ENCODE peak calls at places on chromosomes 12 and 14, in seven cellular contexts. P, J, Y, E, D, Q and B are unnamed samples.

GRCh38 chr14:62002636-62003035 is 240.4 kb downstream of the SNAPC1 start:
- DNase-seq in E (no peak), Q (no peak), D (no peak), J (no peak), P (no peak), Y (no peak), B (no peak)

GRCh38 chr12:111806304-111806703 is 35.7 kb upstream of the MAPKAPK5 start:
- DNase-seq in Y (no peak), Q (no peak), J (no peak), P (no peak), E (no peak), D (no peak), B (no peak)

GRCh38 chr12:120856980-120857379 is 47.2 kb downstream of the SPPL3 start:
- DNase-seq in D (no peak), Q (no peak), E (no peak), J (no peak), P (no peak), Y (no peak), B (no peak)

GRCh38 chr12:132433641-132434395 is 56.1 kb upstream of the FBRSL1 start:
- DNase-seq in Q (no peak), Y (peak; percentile 52), J (no peak), E (no peak), D (no peak), P (peak; percentile 64), B (no peak)

GRCh38 chr12:131438874-131439273 is 272.0 kb upstream of the SFSWAP start:
- DNase-seq in E (no peak), Y (no peak), Q (no peak), P (no peak), D (no peak), J (no peak), B (no peak)

GRCh38 chr12:108115746-108116125 is 13.4 kb upstream of the WSCD2 start:
- DNase-seq in P (no peak), Y (peak; percentile 47), Q (no peak), J (no peak), D (no peak), E (no peak), B (no peak)

GRCh38 chr12:12979731-12980259 is 20.3 kb downstream of the HEBP1 start:
- DNase-seq in J (no peak), Y (no peak), E (no peak), D (peak; percentile 64), P (peak; percentile 70), Q (no peak), B (no peak)

GRCh38 chr14:54420478-54421116 is 20.6 kb downstream of the CNIH1 start:
- DNase-seq in D (no peak), P (peak; percentile 43), J (peak; percentile 39), Y (no peak), Q (peak; percentile 28), E (no peak), B (no peak)

GRCh38 chr12:109440851-109441490 is 36.1 kb downstream of the KCTD10 start:
- DNase-seq in P (no peak), Q (no peak), Y (no peak), J (no peak), E (no peak), D (no peak), B (no peak)

GRCh38 chr14:20714593-20715250 is 26.2 kb downstream of the ANG start:
- DNase-seq in Q (peak; percentile 90), J (no peak), Y (no peak), P (peak; percentile 74), D (peak; percentile 91), E (no peak), B (no peak)

GRCh38 chr14:69687963-69688649 is 76.7 kb downstream of the SUSD6 start:
- DNase-seq in E (no peak), Q (no peak), J (peak; percentile 80), P (no peak), D (no peak), Y (no peak), B (no peak)

GRCh38 chr14:38137005-38137404 is 70.7 kb upstream of the SSTR1 start:
- DNase-seq in E (no peak), J (no peak), D (no peak), Y (no peak), Q (no peak), P (no peak), B (no peak)

DNA sequence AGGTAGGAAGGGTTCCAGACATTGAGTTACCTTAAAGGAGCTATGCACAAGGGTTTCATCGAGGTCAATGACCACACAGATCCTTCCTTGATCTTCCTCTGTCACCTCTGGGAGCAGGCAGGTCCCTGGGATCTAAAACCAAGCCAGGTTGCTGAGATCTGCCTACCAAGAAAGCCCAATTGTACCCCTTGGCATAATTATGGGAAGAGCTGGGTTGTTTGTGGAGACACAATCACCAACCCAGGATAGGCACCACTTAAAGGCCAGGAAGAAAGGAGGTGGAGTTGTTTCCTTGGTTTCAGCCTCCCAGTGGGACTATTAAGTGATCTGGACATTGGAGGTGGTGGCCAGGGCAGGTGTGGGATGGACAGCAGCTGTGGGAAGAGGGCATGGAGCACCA is 8.4 kb upstream of the AVIL start:
- DNase-seq in P (no peak), D (no peak), Y (no peak), J (no peak), E (no peak), Q (no peak), B (no peak)
- TF ChIP-seq CTCF in P (no peak), D (no peak), Y (no peak), J (no peak), E (no peak), Q (no peak), B (no peak)

DNA sequence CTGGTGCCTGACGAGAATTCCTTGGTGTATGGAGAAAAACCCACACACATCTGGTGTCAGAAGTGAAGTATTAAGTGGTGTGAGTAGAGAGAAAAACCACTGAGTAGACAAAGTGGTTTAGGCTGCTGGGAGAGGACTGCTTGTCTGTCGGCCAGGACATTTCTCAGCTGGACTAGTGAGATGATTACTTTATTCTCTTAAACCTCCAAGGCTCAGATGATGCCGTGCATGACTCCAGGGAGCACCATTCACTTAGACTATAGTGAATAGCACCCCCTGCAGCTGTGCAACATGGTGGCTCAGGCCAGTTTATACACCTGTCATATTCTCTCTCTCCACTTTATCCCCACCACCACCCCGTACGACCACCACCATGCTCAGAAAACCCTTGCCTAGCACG is 28.5 kb upstream of the NFYB start:
- DNase-seq in P (no peak), Q (peak; percentile 38), E (no peak), Y (no peak), J (no peak), D (no peak), B (no peak)
- TF ChIP-seq CTCF in P (no peak), Q (no peak), E (no peak), Y (no peak), J (no peak), D (no peak), B (no peak)

GRCh38 chr14:34363733-34364134 is 98.3 kb downstream of the SPTSSA start:
- DNase-seq in Q (no peak), J (no peak), P (no peak), Y (no peak), D (no peak), E (no peak), B (no peak)

GRCh38 chr14:34362625-34363251 is 99.3 kb downstream of the SPTSSA start:
- DNase-seq in J (no peak), E (no peak), D (no peak), Q (no peak), Y (no peak), P (no peak), B (no peak)

GRCh38 chr14:34364201-34364600 is 97.8 kb downstream of the SPTSSA start:
- DNase-seq in D (no peak), P (peak; percentile 19), Y (no peak), Q (no peak), J (no peak), E (no peak), B (no peak)

GRCh38 chr14:34368115-34368970 is 93.7 kb downstream of the SPTSSA start:
- DNase-seq in E (no peak), Q (no peak), J (no peak), D (no peak), P (no peak), Y (no peak), B (no peak)

DNA sequence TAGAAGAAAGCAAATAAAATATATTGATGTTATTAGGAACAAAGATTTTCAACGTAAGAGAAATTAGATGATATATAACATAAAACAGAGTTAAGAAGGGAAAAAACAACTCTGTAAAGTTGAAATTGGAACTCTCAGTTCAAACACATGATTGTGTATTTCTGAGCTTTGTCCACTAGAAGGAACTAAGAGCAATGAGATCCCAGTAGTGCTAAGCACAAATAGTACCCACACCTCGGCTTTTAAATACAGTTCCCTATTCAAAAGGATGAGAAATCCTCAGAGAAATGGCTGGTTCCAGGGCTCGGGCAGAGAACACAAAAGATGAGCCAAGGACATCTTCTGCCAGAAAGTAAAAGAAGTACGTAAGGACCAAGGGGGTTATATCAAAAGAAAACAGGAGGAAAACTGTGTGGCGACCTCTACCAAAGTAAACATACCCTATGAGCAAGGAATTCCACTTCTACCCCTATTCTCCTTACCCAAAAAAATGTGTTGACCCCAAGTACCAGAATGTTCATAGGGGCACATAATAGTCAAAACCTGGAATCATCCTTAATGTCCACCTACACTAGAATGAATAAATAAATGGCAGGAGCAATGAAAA is 96.6 kb downstream of the SPTSSA start:
- DNase-seq in J (no peak), E (no peak), Y (no peak), Q (no peak), P (no peak), D (no peak), B (no peak)
- TF ChIP-seq CTCF in J (peak; percentile 19), E (no peak), Y (peak; percentile 64), Q (no peak), P (no peak), D (peak; percentile 36), B (no peak)

DNA sequence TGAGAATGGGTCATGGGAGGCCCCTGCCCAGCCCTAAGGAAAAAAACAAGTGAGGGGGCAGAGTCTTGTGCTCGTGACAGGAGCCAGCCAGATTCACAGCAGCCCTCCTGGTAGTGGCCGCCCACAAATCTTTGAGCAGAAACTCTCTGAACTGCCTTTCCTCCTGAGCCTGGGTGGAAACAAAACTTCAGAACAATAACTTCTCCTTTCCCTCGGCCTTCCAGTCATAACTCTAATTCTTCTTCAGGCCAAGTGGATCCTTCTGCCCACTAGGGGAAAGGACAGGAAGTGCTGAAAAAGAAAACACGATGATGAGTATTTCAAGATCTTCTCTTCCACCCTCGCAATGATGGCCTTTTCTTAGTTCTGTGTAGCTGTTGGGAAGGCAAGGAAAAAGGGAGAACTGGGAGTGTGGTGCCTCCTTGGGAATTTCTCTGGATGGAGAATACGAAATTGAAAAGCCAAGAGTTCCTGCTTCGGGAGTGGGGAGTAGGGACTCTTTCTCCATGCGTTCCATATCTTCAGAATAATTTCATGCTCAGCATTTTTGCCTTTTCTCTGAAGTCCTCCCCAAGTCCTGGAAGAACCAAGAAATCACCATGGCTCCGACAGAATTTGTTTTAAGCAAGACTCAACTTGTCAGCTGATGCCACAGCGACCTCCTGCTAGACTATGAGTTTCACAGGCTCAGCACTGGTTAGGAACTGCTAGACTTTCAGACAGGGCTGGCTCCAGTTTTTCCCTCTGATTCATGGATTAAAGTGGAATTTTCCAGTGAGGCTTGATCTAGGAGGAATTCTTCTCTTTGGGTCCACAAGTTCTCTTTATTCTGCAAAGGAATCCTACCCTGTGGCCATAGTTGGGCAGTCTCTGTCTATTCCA is 188.9 kb downstream of the CAND1 start:
- DNase-seq in Y (no peak), P (no peak), E (no peak), Q (peak; percentile 49), D (no peak), J (no peak), B (no peak)
- TF ChIP-seq CTCF in Y (peak; percentile 34), P (no peak), E (no peak), Q (peak; percentile 25), D (peak; percentile 57), J (no peak), B (no peak)